ENCODE peak calls at places on chromosomes 6 and 20, in nine cellular contexts. O is HAP-1; M is OCI-LY7; Q is psoas muscle; P is IMR-90; F is left ventricle myocardium inferior; X is left lung; T is lower lobe of right lung; E is CD4-positive, alpha-beta memory T cell. N is an unnamed sample.

GRCh38 chr6:41596807-41597206 is 41.5 kb upstream of the MDFI start:
- DNase-seq in O (no peak), M (no peak), Q (peak; percentile 32), P (no peak), F (no peak), X (no peak), T (peak; percentile 35), E (no peak), N (no peak)

GRCh38 chr20:50518270-50518721 is 8.1 kb downstream of the PTPN1 start:
- DNase-seq in O (no peak), M (no peak), Q (no peak), P (peak; percentile 72), F (no peak), X (no peak), T (no peak), E (no peak), N (no peak)

GRCh38 chr20:7637184-7637583 is 303.1 kb downstream of the HAO1 start:
- DNase-seq in O (no peak), M (no peak), Q (no peak), P (no peak), F (no peak), X (no peak), T (no peak), E (no peak), N (no peak)

GRCh38 chr20:62046431-62046830 is 19.2 kb downstream of the TAF4 start:
- DNase-seq in O (no peak), M (no peak), Q (no peak), P (no peak), F (no peak), X (no peak), T (peak; percentile 14), E (no peak), N (no peak)

GRCh38 chr20:39571171-39571570 is 609.0 kb downstream of the DHX35 start:
- DNase-seq in O (no peak), M (no peak), Q (no peak), P (no peak), F (no peak), X (no peak), T (no peak), E (no peak), N (no peak)

GRCh38 chr20:48578397-48579098 is 249.3 kb downstream of the PREX1 start:
- DNase-seq in O (no peak), M (no peak), Q (no peak), P (no peak), F (no peak), X (no peak), T (no peak), E (no peak), N (no peak)

GRCh38 chr6:163416640-163417253 is 2.2 kb downstream of the QKI start:
- DNase-seq in O (peak; percentile 74), M (peak; percentile 53), Q (no peak), P (peak; percentile 87), F (no peak), X (no peak), T (no peak), E (peak; percentile 45), N (no peak)

GRCh38 chr6:164640946-164641345 is 668.5 kb downstream of the C6orf118 start:
- DNase-seq in O (no peak), M (peak; percentile 6), Q (no peak), P (no peak), F (no peak), X (no peak), T (no peak), E (no peak), N (no peak)

GRCh38 chr6:137493218-137494038 is 766 bp downstream of the OLIG3 start:
- DNase-seq in O (no peak), M (no peak), Q (peak; percentile 65), P (no peak), F (no peak), X (peak; percentile 83), T (peak; percentile 55), E (no peak), N (peak; percentile 60)

GRCh38 chr6:137494281-137494966 is at the start of gene OLIG3:
- DNase-seq in O (peak; percentile 75), M (no peak), Q (no peak), P (no peak), F (no peak), X (no peak), T (no peak), E (no peak), N (no peak)

GRCh38 chr6:137495652-137496391 is 1.6 kb upstream of the OLIG3 start:
- DNase-seq in O (no peak), M (no peak), Q (no peak), P (no peak), F (no peak), X (peak; percentile 50), T (no peak), E (no peak), N (no peak)

GRCh38 chr6:137496392-137496767 is 2.2 kb upstream of the OLIG3 start:
- DNase-seq in O (no peak), M (no peak), Q (no peak), P (no peak), F (no peak), X (peak; percentile 64), T (no peak), E (no peak), N (no peak)

DNA sequence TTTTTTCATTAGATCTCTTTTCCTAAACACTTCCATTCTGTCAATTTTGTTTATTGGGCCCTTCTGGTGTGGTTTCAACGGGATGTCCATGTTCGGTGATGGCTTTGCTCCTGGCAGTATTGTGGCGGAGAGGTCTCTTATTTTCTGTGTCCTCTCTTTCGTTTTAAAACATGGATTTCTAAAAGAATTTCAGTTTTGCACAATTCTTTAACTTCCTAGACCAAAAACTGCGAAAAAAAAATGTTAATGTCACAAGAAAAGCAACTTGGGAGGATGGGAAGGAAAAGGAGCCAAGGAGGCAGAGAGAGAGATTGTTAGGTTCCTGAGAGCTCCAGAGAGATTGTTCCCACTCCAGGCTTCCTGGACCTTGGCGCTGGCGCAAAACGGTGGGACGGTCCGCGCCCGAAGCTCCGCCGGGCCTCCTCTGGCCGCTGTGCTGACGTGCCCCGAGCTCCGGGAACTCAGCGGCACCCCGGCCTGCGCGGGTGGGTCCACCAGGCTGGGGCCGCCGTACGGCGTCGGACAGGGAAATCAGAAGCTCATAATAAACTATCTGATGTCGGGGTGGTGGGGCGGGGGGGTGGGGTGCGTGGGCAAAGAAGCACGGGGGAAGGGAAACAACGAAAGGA is 887 bp upstream of the OLIG3 start:
- DNase-seq in O (no peak), M (no peak), Q (no peak), P (no peak), F (no peak), X (peak; percentile 71), T (no peak), E (no peak), N (no peak)
- H3K4me1 ChIP-seq in O (no peaks in the 10 kb centered on the region), M (no peaks in the 10 kb centered on the region), Q (peaks cover 24% of the 10 kb centered on the region), P (no peaks in the 10 kb centered on the region), F (peaks cover 45% of the 10 kb centered on the region), X (peaks cover 15% of the 10 kb centered on the region), T (peaks cover 43% of the 10 kb centered on the region), E (peaks cover 57% of the 10 kb centered on the region), N (peaks cover 18% of the 10 kb centered on the region)

GRCh38 chr20:63690001-63690897 is 6.2 kb upstream of the TNFRSF6B start:
- DNase-seq in O (no peak), M (no peak), Q (peak; percentile 56), P (no peak), F (no peak), X (no peak), T (no peak), E (no peak), N (no peak)

GRCh38 chr20:63690898-63691710 is 5.3 kb upstream of the TNFRSF6B start:
- DNase-seq in O (no peak), M (no peak), Q (peak; percentile 54), P (no peak), F (no peak), X (no peak), T (no peak), E (no peak), N (no peak)

GRCh38 chr20:63687419-63688233 is 8.8 kb upstream of the TNFRSF6B start:
- DNase-seq in O (no peak), M (no peak), Q (no peak), P (no peak), F (no peak), X (peak; percentile 78), T (no peak), E (no peak), N (peak; percentile 63)

GRCh38 chr20:63688234-63689045 is 8.0 kb upstream of the TNFRSF6B start:
- DNase-seq in O (no peak), M (no peak), Q (peak; percentile 59), P (no peak), F (no peak), X (no peak), T (no peak), E (no peak), N (no peak)

DNA sequence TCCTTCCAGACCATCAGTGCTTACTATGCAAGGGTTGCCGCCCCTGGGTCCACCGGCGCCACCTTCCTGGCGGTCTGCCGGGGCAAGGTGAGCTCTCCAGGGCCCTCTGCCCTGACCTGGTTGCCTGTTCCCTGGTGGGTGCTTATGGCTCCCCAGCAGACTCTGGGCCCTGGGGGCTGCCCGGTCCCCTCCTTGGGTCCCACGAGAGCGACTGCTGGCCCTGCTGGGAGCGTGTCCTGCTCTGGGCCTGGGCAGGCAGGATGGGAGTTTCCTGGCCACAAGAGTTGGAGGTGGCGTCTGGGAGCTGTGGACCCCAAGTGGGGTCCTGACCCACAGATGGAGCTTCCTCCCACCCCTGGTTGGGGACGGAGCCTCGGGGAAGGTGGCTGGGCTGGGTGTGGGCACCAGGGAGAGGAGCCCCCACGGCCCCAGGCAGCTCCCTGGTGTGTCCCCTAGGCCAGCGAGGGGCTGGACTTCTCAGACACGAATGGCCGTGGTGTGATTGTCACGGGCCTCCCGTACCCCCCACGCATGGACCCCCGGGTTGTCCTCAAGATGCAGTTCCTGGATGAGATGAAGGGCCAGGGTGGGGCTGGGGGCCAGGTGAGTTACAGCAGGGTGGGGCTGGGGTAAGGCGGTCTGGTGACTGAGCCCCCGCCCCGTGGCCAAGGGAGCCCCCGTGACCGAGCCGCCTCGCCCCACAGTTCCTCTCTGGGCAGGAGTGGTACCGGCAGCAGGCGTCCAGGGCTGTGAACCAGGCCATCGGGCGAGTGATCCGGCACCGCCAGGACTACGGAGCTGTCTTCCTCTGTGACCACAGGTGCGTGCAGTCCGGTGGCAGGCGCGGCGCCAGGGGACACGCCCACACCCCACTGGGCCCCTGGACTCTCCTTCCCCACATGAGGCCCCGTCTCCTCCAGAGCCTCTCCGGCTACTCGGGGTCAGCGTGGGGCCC is 7.1 kb upstream of the TNFRSF6B start:
- DNase-seq in O (no peak), M (no peak), Q (peak; percentile 61), P (no peak), F (no peak), X (no peak), T (no peak), E (no peak), N (peak; percentile 57)
- H3K4me1 ChIP-seq in O (no peaks in the 10 kb centered on the region), M (no peaks in the 10 kb centered on the region), Q (peaks cover 8% of the 10 kb centered on the region), P (peaks cover 15% of the 10 kb centered on the region), F (peaks cover 58% of the 10 kb centered on the region), X (peaks cover 20% of the 10 kb centered on the region), T (peaks cover 60% of the 10 kb centered on the region), E (peaks cover 16% of the 10 kb centered on the region), N (peaks cover 49% of the 10 kb centered on the region)

DNA sequence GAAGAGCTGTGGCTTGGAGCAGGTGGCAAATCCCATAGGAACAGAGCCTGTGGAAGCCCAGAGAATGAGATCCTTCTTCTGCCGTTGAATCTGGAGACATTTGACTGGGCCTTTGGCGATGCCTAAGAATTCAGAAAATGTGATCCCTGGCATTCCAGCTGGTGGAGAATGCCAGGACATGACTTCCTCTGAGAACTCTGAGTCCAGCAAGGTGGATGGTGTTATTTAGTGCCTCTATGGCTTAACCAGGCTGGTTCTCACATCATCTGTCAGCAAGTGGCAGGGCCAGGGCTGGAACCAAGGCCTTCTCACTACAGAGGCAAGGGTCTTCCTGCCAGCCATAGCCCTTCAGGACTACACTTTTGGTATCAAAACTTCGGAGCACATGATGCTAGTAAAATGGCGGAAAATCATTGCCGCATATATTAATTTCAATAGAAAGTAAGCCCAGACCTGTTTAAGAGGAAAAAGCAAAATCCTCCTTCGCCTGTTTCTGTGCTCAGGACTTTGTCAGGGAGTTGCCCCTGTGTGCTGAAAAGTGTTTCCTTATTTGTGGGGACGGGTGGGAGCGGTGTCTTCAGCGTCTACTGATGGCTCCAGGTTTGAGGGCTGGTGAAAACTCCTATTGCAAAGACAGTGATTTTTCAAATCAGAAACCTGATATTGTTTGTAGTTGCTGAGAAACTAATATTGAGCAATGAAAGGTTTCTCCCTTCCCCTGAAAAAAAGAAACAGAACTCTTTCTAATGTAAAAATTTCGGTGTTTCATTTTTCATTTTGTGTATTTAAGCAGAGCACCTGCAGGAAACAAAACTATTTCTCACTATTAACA is 23.9 kb downstream of the DUSP22 start:
- DNase-seq in O (no peak), M (no peak), Q (no peak), P (no peak), F (no peak), X (no peak), T (no peak), E (no peak), N (no peak)
- H3K4me1 ChIP-seq in O (no peaks in the 10 kb centered on the region), M (peaks cover 100% of the 10 kb centered on the region), Q (peaks cover 4% of the 10 kb centered on the region), P (no peaks in the 10 kb centered on the region), F (peaks cover 44% of the 10 kb centered on the region), X (peaks cover 7% of the 10 kb centered on the region), T (peaks cover 34% of the 10 kb centered on the region), E (peaks cover 19% of the 10 kb centered on the region), N (no peaks in the 10 kb centered on the region)

DNA sequence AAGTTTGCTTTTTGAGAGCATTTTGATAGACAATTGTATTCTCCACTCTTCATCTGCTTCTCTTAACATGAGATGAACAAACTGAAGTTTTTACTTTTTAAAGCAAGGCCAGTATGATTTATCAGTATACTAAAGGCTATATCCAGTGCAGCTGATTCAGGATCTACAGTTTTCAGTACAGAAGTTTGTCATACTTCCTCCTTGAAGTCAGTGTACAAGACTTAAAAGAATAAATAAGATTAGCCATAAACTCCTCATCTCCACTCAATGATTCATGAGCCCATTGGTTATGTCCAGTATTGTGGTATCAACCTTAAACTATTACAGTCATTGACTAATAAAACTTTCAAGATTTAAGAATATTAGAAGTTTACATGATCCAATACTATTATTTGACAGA is 374.8 kb upstream of the EPHA7 start:
- DNase-seq in O (no peak), M (no peak), Q (no peak), P (no peak), F (no peak), X (no peak), T (no peak), E (no peak), N (no peak)
- H3K4me1 ChIP-seq in O (peaks cover 3% of the 10 kb centered on the region), M (no peaks in the 10 kb centered on the region), Q (no peaks in the 10 kb centered on the region), P (no peaks in the 10 kb centered on the region), F (no peaks in the 10 kb centered on the region), X (no peaks in the 10 kb centered on the region), T (no peaks in the 10 kb centered on the region), E (no peaks in the 10 kb centered on the region), N (no peaks in the 10 kb centered on the region)

N was measured in mucosa of descending colon.